ENCODE peak calls at places on chromosomes 5 and 9, in five cellular contexts. U, M, T, E and Q are unnamed samples.

GRCh38 chr9:133429641-133430161 is 7.5 kb downstream of the ADAMTS13 start:
- DNase-seq in U (peak), E (no peak), M (no peak), T (no peak), Q (no peak)

GRCh38 chr5:41785061-41785460 is 85.2 kb downstream of the OXCT1 start:
- DNase-seq in U (no peak), E (no peak), T (no peak), M (no peak), Q (no peak)

GRCh38 chr5:112862085-112862484 is 998 bp downstream of the SRP19 start:
- DNase-seq in T (no peak), E (no peak), U (no peak), M (no peak), Q (no peak)

GRCh38 chr9:131654857-131655577 is 84.9 kb downstream of the RAPGEF1 start:
- DNase-seq in M (peak), T (no peak), U (no peak), E (no peak), Q (no peak)

GRCh38 chr9:21174671-21175070 is 8.2 kb upstream of the IFNA21 start:
- DNase-seq in E (no peak), M (no peak), T (no peak), U (no peak), Q (no peak)

GRCh38 chr5:158929579-158930233 is 170.0 kb downstream of the EBF1 start:
- DNase-seq in M (no peak), E (no peak), T (no peak), U (no peak), Q (no peak)

GRCh38 chr5:53426517-53426839 is 54.0 kb upstream of the FST start:
- DNase-seq in M (no peak), U (no peak), E (no peak), T (no peak), Q (no peak)

GRCh38 chr5:156654444-156654843 is 195.7 kb upstream of the PPP1R2B start:
- DNase-seq in U (no peak), T (no peak), M (no peak), E (no peak), Q (no peak)

GRCh38 chr5:142976861-142977260 is 206.7 kb downstream of the ARHGAP26 start:
- DNase-seq in E (no peak), U (no peak), T (no peak), M (no peak), Q (peak)

GRCh38 chr5:72171667-72172066 is 64.4 kb downstream of the MAP1B start:
- DNase-seq in U (peak), M (no peak), T (no peak), E (peak), Q (no peak)

GRCh38 chr5:167064199-167064811 is 1227.1 kb upstream of the WWC1 start:
- DNase-seq in T (no peak), E (no peak), U (no peak), M (no peak), Q (no peak)